ENCODE peak calls at places on chromosome 4, in ten cellular contexts. O is activated CD8-positive, alpha-beta memory T cell treated with anti-CD3 and anti-CD28 coated beads for 4 hours; T is C1 segment of cervical spinal cord; F is NCI-H345; M is choroid plexus epithelial cell; G is sigmoid colon; C is heart left ventricle; Y is EH; K is pancreas; W is fibroblast of the aortic adventitia. X is an unnamed sample.

GRCh38 chr4:56086073-56086521 is 137.4 kb downstream of the CEP135 start:
- DNase-seq in T (no peak), C (no peak), O (no peak), M (peak), Y (no peak), W (no peak), K (no peak), F (peak), G (no peak), X (no peak)

GRCh38 chr4:66741081-66741480 is 804.2 kb downstream of the CENPC start:
- DNase-seq in O (no peak), M (no peak), T (no peak), Y (peak), G (no peak), C (no peak), K (no peak), F (no peak), W (peak), X (peak)

GRCh38 chr4:1822568-1823544 is 29.8 kb downstream of the FGFR3 start:
- DNase-seq in O (no peak), W (no peak), K (no peak), C (no peak), G (no peak), Y (no peak), T (no peak), F (no peak), M (no peak), X (no peak)

GRCh38 chr4:87076690-87077358 is 142.0 kb downstream of the AFF1 start:
- DNase-seq in K (no peak), F (no peak), M (no peak), O (no peak), W (no peak), C (no peak), G (no peak), T (no peak), Y (no peak), X (no peak)

GRCh38 chr4:29151584-29151983 is 1568.6 kb upstream of the PCDH7 start:
- DNase-seq in W (peak), T (no peak), Y (peak), M (no peak), K (no peak), G (no peak), C (no peak), F (no peak), O (no peak), X (peak)

GRCh38 chr4:139692300-139693012 is 26.8 kb downstream of the MGST2 start:
- DNase-seq in F (no peak), G (no peak), K (no peak), W (no peak), M (no peak), O (no peak), Y (no peak), T (no peak), C (no peak), X (peak)

GRCh38 chr4:184397516-184398163 is 76.7 kb downstream of the IRF2 start:
- DNase-seq in T (no peak), Y (no peak), M (no peak), G (no peak), F (no peak), W (no peak), C (no peak), O (no peak), K (no peak), X (no peak)

GRCh38 chr4:80062527-80062926 is 10.5 kb downstream of the ANTXR2 start:
- DNase-seq in T (no peak), G (no peak), W (no peak), M (no peak), Y (peak), C (no peak), O (no peak), F (no peak), K (no peak), X (no peak)

GRCh38 chr4:147957446-147957845 is 225.6 kb downstream of the ARHGAP10 start:
- DNase-seq in F (no peak), W (no peak), G (no peak), C (no peak), M (no peak), Y (no peak), T (no peak), O (no peak), K (no peak), X (no peak)

GRCh38 chr4:42655921-42656735 is 777 bp downstream of the ATP8A1 start:
- DNase-seq in Y (peak), K (peak), G (peak), O (peak), F (peak), W (no peak), T (peak), C (peak), M (peak), X (no peak)

GRCh38 chr4:158025131-158025530 is 147.7 kb downstream of the GASK1B start:
- DNase-seq in W (no peak), Y (peak), M (peak), G (no peak), K (no peak), O (no peak), F (no peak), T (no peak), C (no peak), X (no peak)

GRCh38 chr4:121597346-121597934 is 99.3 kb downstream of the ANXA5 start:
- DNase-seq in C (no peak), O (no peak), T (no peak), Y (no peak), G (no peak), M (peak), W (peak), F (no peak), K (no peak), X (no peak)

GRCh38 chr4:37946503-37947179 is 13.6 kb upstream of the PTTG2 start:
- DNase-seq in C (no peak), F (no peak), M (no peak), O (no peak), T (no peak), Y (no peak), G (no peak), W (no peak), K (no peak), X (no peak)

GRCh38 chr4:173990879-173991231 is 292.6 kb downstream of the FBXO8 start:
- DNase-seq in F (no peak), C (peak), W (peak), M (peak), T (no peak), O (no peak), G (peak), K (no peak), Y (no peak), X (no peak)

GRCh38 chr4:89257376-89257775 is 50.2 kb downstream of the GPRIN3 start:
- DNase-seq in K (no peak), Y (no peak), C (no peak), T (no peak), M (no peak), W (no peak), G (no peak), F (no peak), O (no peak), X (no peak)

GRCh38 chr4:171588764-171589163 is 224.4 kb upstream of the GALNTL6 start:
- DNase-seq in G (no peak), O (no peak), K (no peak), W (no peak), M (no peak), C (no peak), Y (no peak), T (no peak), F (no peak), X (no peak)

GRCh38 chr4:72568959-72569718 is at the start of gene ADAMTS3:
- DNase-seq in K (peak), F (peak), W (peak), Y (peak), O (no peak), G (peak), C (peak), M (peak), T (no peak), X (no peak)

GRCh38 chr4:150140774-150141400 is 62.6 kb downstream of the DCLK2 start:
- DNase-seq in T (no peak), F (no peak), M (peak), O (no peak), Y (peak), G (no peak), W (peak), C (no peak), K (no peak), X (no peak)

GRCh38 chr4:36165256-36166005 is 78.9 kb downstream of the ARAP2 start:
- DNase-seq in Y (no peak), O (no peak), M (peak), C (no peak), K (no peak), W (no peak), G (no peak), F (no peak), T (no peak), X (peak)

GRCh38 chr4:122602277-122603142 is 18.4 kb downstream of the IL21 start:
- DNase-seq in W (peak), Y (peak), K (no peak), O (no peak), T (peak), G (no peak), M (peak), C (no peak), F (no peak), X (no peak)

GRCh38 chr4:37873383-37873782 is 17.5 kb upstream of the TBC1D1 start:
- DNase-seq in K (no peak), T (no peak), O (no peak), Y (peak), C (no peak), W (peak), F (no peak), G (no peak), M (peak), X (no peak)

GRCh38 chr4:173001571-173001970 is 167.0 kb upstream of the GALNT7 start:
- DNase-seq in T (no peak), O (no peak), Y (peak), F (no peak), K (no peak), W (peak), M (peak), G (no peak), C (no peak), X (no peak)

X was measured in NCI-H446 treated with DMSO at 0.1 percent for 48 hours.